ENCODE peak calls at places on chromosomes 3 and 15, in five cellular contexts. One of them, this sample, is unnamed.

GRCh38 chr3:11562277-11562881 is 81.3 kb downstream of the VGLL4 start:
- DNase-seq in astrocyte: no peak
- DNase-seq in tibial artery: no peak
- DNase-seq in hepatocyte: no peak
- DNase-seq in A549: no peak
- DNase-seq in this sample: no peak

GRCh38 chr3:70003119-70003518 is 3.6 kb downstream of the SAMMSON start:
- DNase-seq in astrocyte: no peak
- DNase-seq in tibial artery: no peak
- DNase-seq in hepatocyte: no peak
- DNase-seq in A549: no peak
- DNase-seq in this sample: no peak

GRCh38 chr15:76267077-76267476 is 44.2 kb downstream of the ETFA start:
- DNase-seq in astrocyte: no peak
- DNase-seq in tibial artery: no peak
- DNase-seq in hepatocyte: no peak
- DNase-seq in A549: no peak
- DNase-seq in this sample: no peak

GRCh38 chr3:180324791-180325190 is 277.2 kb upstream of the TTC14 start:
- DNase-seq in astrocyte: no peak
- DNase-seq in tibial artery: no peak
- DNase-seq in hepatocyte: no peak
- DNase-seq in A549: no peak
- DNase-seq in this sample: no peak

GRCh38 chr3:142209655-142210054 is 15.7 kb downstream of the GK5 start:
- DNase-seq in astrocyte: peak; percentile 79
- DNase-seq in tibial artery: peak; percentile 67
- DNase-seq in hepatocyte: peak; percentile 51
- DNase-seq in A549: no peak
- DNase-seq in this sample: no peak

GRCh38 chr15:64461577-64462162 is 1.3 kb downstream of the ZNF609 start:
- DNase-seq in astrocyte: peak; percentile 16
- DNase-seq in tibial artery: no peak
- DNase-seq in hepatocyte: peak; percentile 17
- DNase-seq in A549: peak; percentile 20
- DNase-seq in this sample: peak; percentile 7

GRCh38 chr3:65526656-65527055 is 512.1 kb downstream of the MAGI1 start:
- DNase-seq in astrocyte: no peak
- DNase-seq in tibial artery: no peak
- DNase-seq in hepatocyte: no peak
- DNase-seq in A549: no peak
- DNase-seq in this sample: no peak

GRCh38 chr15:45179221-45179985 is 8.4 kb downstream of the SHF start:
- DNase-seq in astrocyte: no peak
- DNase-seq in tibial artery: no peak
- DNase-seq in hepatocyte: no peak
- DNase-seq in A549: peak; percentile 43
- DNase-seq in this sample: peak; percentile 33

GRCh38 chr3:142724682-142725351 is 983 bp downstream of the TRPC1 start:
- DNase-seq in astrocyte: peak; percentile 6
- DNase-seq in tibial artery: peak; percentile 31
- DNase-seq in hepatocyte: peak; percentile 64
- DNase-seq in A549: peak; percentile 78
- DNase-seq in this sample: no peak

GRCh38 chr3:180018588-180018987 is 18.1 kb downstream of the PEX5L start:
- DNase-seq in astrocyte: no peak
- DNase-seq in tibial artery: no peak
- DNase-seq in hepatocyte: no peak
- DNase-seq in A549: peak; percentile 7
- DNase-seq in this sample: no peak

GRCh38 chr3:100140976-100141375 is 26.7 kb upstream of the FILIP1L start:
- DNase-seq in astrocyte: no peak
- DNase-seq in tibial artery: no peak
- DNase-seq in hepatocyte: no peak
- DNase-seq in A549: no peak
- DNase-seq in this sample: no peak

GRCh38 chr3:100710355-100711198 is 1.3 kb downstream of the TFG start:
- DNase-seq in astrocyte: peak; percentile 56
- DNase-seq in tibial artery: no peak
- DNase-seq in hepatocyte: peak; percentile 81
- DNase-seq in A549: peak; percentile 82
- DNase-seq in this sample: peak; percentile 28

GRCh38 chr3:101379695-101380376 is 59.5 kb upstream of the IMPG2 start:
- DNase-seq in astrocyte: no peak
- DNase-seq in tibial artery: no peak
- DNase-seq in hepatocyte: no peak
- DNase-seq in A549: no peak
- DNase-seq in this sample: no peak

GRCh38 chr3:112629425-112629824 is 11.5 kb downstream of the CCDC80 start:
- DNase-seq in astrocyte: peak; percentile 97
- DNase-seq in tibial artery: peak; percentile 81
- DNase-seq in hepatocyte: peak; percentile 74
- DNase-seq in A549: peak; percentile 70
- DNase-seq in this sample: no peak

GRCh38 chr3:192409838-192410683 is 317.3 kb downstream of the FGF12 start:
- DNase-seq in astrocyte: peak; percentile 43
- DNase-seq in tibial artery: no peak
- DNase-seq in hepatocyte: peak; percentile 18
- DNase-seq in A549: peak; percentile 45
- DNase-seq in this sample: no peak

GRCh38 chr3:9553021-9553948 is at the start of gene LHFPL4:
- DNase-seq in astrocyte: no peak
- DNase-seq in tibial artery: no peak
- DNase-seq in hepatocyte: no peak
- DNase-seq in A549: no peak
- DNase-seq in this sample: no peak

GRCh38 chr15:29774900-29775299 is 47.4 kb downstream of the TJP1 start:
- DNase-seq in astrocyte: peak; percentile 81
- DNase-seq in tibial artery: no peak
- DNase-seq in hepatocyte: no peak
- DNase-seq in A549: peak; percentile 87
- DNase-seq in this sample: no peak

GRCh38 chr15:29612096-29612495 is 210.2 kb downstream of the TJP1 start:
- DNase-seq in astrocyte: peak; percentile 85
- DNase-seq in tibial artery: no peak
- DNase-seq in hepatocyte: peak; percentile 30
- DNase-seq in A549: no peak
- DNase-seq in this sample: no peak

GRCh38 chr3:56776551-56776950 is 25.2 kb downstream of the ARHGEF3 start:
- DNase-seq in astrocyte: no peak
- DNase-seq in tibial artery: no peak
- DNase-seq in hepatocyte: no peak
- DNase-seq in A549: no peak
- DNase-seq in this sample: no peak

GRCh38 chr3:170222647-170223541 is 670 bp downstream of the PRKCI start:
- DNase-seq in astrocyte: no peak
- DNase-seq in tibial artery: peak; percentile 39
- DNase-seq in hepatocyte: peak; percentile 63
- DNase-seq in A549: peak; percentile 41
- DNase-seq in this sample: peak; percentile 63

GRCh38 chr3:147799601-147800000 is 390.4 kb downstream of the ZIC1 start:
- DNase-seq in astrocyte: no peak
- DNase-seq in tibial artery: no peak
- DNase-seq in hepatocyte: no peak
- DNase-seq in A549: no peak
- DNase-seq in this sample: no peak

GRCh38 chr3:97952280-97952679 is 20.0 kb downstream of the RIOX2 start:
- DNase-seq in astrocyte: no peak
- DNase-seq in tibial artery: peak; percentile 63
- DNase-seq in hepatocyte: no peak
- DNase-seq in A549: no peak
- DNase-seq in this sample: no peak

GRCh38 chr3:21484323-21485154 is 266.5 kb downstream of the ZNF385D start:
- DNase-seq in astrocyte: peak; percentile 55
- DNase-seq in tibial artery: peak; percentile 30
- DNase-seq in hepatocyte: peak; percentile 81
- DNase-seq in A549: peak; percentile 59
- DNase-seq in this sample: no peak

GRCh38 chr3:81758275-81758674 is 3.2 kb downstream of the GBE1 start:
- DNase-seq in astrocyte: peak; percentile 55
- DNase-seq in tibial artery: peak; percentile 63
- DNase-seq in hepatocyte: no peak
- DNase-seq in A549: no peak
- DNase-seq in this sample: no peak

GRCh38 chr3:71142440-71143161 is 440.9 kb downstream of the FOXP1 start:
- DNase-seq in astrocyte: no peak
- DNase-seq in tibial artery: no peak
- DNase-seq in hepatocyte: no peak
- DNase-seq in A549: peak; percentile 53
- DNase-seq in this sample: no peak

GRCh38 chr3:144636833-144637232 is 665.2 kb downstream of the DIPK2A start:
- DNase-seq in astrocyte: no peak
- DNase-seq in tibial artery: no peak
- DNase-seq in hepatocyte: peak; percentile 62
- DNase-seq in A549: peak; percentile 40
- DNase-seq in this sample: no peak

GRCh38 chr15:65969865-65970832 is 100.9 kb downstream of the RAB11A start:
- DNase-seq in astrocyte: no peak
- DNase-seq in tibial artery: no peak
- DNase-seq in hepatocyte: no peak
- DNase-seq in A549: no peak
- DNase-seq in this sample: no peak

GRCh38 chr3:58837863-58838255 is 171.3 kb upstream of the FAM3D start:
- DNase-seq in astrocyte: no peak
- DNase-seq in tibial artery: no peak
- DNase-seq in hepatocyte: no peak
- DNase-seq in A549: no peak
- DNase-seq in this sample: no peak

GRCh38 chr3:143002083-143002712 is 828 bp downstream of the U2SURP start:
- DNase-seq in astrocyte: peak; percentile 10
- DNase-seq in tibial artery: no peak
- DNase-seq in hepatocyte: peak; percentile 31
- DNase-seq in A549: peak; percentile 49
- DNase-seq in this sample: no peak

GRCh38 chr15:74272812-74273211 is 36.7 kb downstream of the CCDC33 start:
- DNase-seq in astrocyte: no peak
- DNase-seq in tibial artery: no peak
- DNase-seq in hepatocyte: no peak
- DNase-seq in A549: no peak
- DNase-seq in this sample: no peak

GRCh38 chr3:178434206-178434805 is 101.9 kb upstream of the KCNMB2 start:
- DNase-seq in astrocyte: no peak
- DNase-seq in tibial artery: no peak
- DNase-seq in hepatocyte: no peak
- DNase-seq in A549: peak; percentile 1
- DNase-seq in this sample: no peak

GRCh38 chr3:186021673-186022362 is 84.0 kb upstream of the TRA2B start:
- DNase-seq in astrocyte: peak; percentile 93
- DNase-seq in tibial artery: peak; percentile 34
- DNase-seq in hepatocyte: peak; percentile 50
- DNase-seq in A549: peak; percentile 8
- DNase-seq in this sample: no peak

DNA sequence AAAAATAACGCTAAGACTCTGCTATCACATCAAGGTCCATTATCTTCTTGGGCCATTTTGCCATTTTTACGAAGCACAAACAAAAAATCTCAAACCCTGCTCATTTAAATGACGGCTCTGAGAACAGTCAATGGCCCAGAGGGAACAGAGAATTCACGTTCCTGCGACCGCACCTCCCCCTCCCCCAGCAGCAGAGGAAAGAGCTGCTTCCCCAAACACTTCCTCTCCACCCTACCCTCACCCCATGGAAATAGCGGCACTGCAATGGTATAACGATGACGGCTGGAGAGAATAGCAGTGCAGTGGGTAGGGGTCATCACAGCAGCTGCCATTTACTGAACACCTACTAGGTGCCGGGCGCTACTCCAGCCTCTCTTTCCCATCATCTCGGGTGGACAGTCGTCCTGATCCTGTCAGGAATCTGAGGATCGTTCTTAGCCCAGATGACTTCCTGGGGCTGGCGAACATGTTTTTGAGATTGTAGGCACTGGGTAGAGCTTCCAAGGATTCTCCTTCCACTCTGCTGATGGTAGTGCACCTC is 113.3 kb downstream of the IQSEC1 start:
- DNase-seq in astrocyte: no peak
- DNase-seq in tibial artery: no peak
- DNase-seq in hepatocyte: no peak
- DNase-seq in A549: no peak
- DNase-seq in this sample: no peak
- H3K27ac ChIP-seq in astrocyte: no peak overlapping the region
- H3K27ac ChIP-seq in tibial artery: peak overlapping the region; percentile 89
- H3K27ac ChIP-seq in hepatocyte: no peak overlapping the region
- H3K27ac ChIP-seq in A549: no peak overlapping the region
- H3K27ac ChIP-seq in this sample: no peak overlapping the region

GRCh38 chr3:18011387-18011786 is 269.0 kb upstream of the TBC1D5 start:
- DNase-seq in astrocyte: no peak
- DNase-seq in tibial artery: no peak
- DNase-seq in hepatocyte: no peak
- DNase-seq in A549: no peak
- DNase-seq in this sample: no peak
- H3K4me1 ChIP-seq in astrocyte: no peaks in the 10 kb centered on the region
- H3K4me1 ChIP-seq in tibial artery: no peaks in the 10 kb centered on the region
- H3K4me1 ChIP-seq in hepatocyte: no peaks in the 10 kb centered on the region
- H3K4me1 ChIP-seq in A549: no peaks in the 10 kb centered on the region
- H3K4me1 ChIP-seq in this sample: no peaks in the 10 kb centered on the region

GRCh38 chr3:45687828-45688193 is 1.4 kb upstream of the SACM1L start:
- DNase-seq in astrocyte: no peak
- DNase-seq in tibial artery: no peak
- DNase-seq in hepatocyte: no peak
- DNase-seq in A549: no peak
- DNase-seq in this sample: no peak
- H3K4me3 ChIP-seq in astrocyte: peak overlapping the region; percentile 84
- H3K4me3 ChIP-seq in tibial artery: peak overlapping the region; percentile 81
- H3K4me3 ChIP-seq in hepatocyte: peak overlapping the region; percentile 16
- H3K4me3 ChIP-seq in A549: peak overlapping the region; percentile 62
- H3K4me3 ChIP-seq in this sample: peak overlapping the region; percentile 95

GRCh38 chr3:107794664-107795443 is 272.1 kb downstream of the BBX start:
- DNase-seq in astrocyte: no peak
- DNase-seq in tibial artery: peak; percentile 63
- DNase-seq in hepatocyte: no peak
- DNase-seq in A549: peak; percentile 2
- DNase-seq in this sample: no peak

GRCh38 chr3:107798381-107798780 is 275.6 kb downstream of the BBX start:
- DNase-seq in astrocyte: peak; percentile 80
- DNase-seq in tibial artery: no peak
- DNase-seq in hepatocyte: no peak
- DNase-seq in A549: no peak
- DNase-seq in this sample: no peak

GRCh38 chr3:107796786-107797185 is 274.0 kb downstream of the BBX start:
- DNase-seq in astrocyte: peak; percentile 95
- DNase-seq in tibial artery: no peak
- DNase-seq in hepatocyte: peak; percentile 36
- DNase-seq in A549: no peak
- DNase-seq in this sample: no peak

GRCh38 chr3:107795514-107796094 is 272.8 kb downstream of the BBX start:
- DNase-seq in astrocyte: no peak
- DNase-seq in tibial artery: no peak
- DNase-seq in hepatocyte: no peak
- DNase-seq in A549: no peak
- DNase-seq in this sample: no peak

DNA sequence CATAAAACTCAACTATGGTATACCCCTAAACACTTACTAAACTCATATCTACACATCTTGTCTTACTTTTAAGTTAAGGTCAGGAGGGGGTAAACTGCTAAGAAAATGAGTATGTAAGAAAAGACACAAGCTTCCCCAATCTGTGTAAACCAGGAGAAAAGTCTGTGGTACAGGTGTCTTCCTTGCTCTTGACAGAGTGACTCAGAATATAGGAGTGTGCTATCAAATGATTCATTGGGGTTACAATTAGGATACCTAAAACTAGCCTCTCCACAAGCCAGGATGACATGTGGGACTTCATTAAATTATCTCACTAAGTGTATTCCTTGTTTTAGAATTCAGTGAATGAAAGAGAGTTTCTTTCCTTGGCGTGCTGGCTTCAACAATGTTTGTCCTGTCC is 274.8 kb downstream of the BBX start:
- DNase-seq in astrocyte: peak; percentile 36
- DNase-seq in tibial artery: no peak
- DNase-seq in hepatocyte: no peak
- DNase-seq in A549: no peak
- DNase-seq in this sample: no peak
- H3K27ac ChIP-seq in astrocyte: no peak overlapping the region
- H3K27ac ChIP-seq in tibial artery: peak overlapping the region; percentile 49
- H3K27ac ChIP-seq in hepatocyte: no peak overlapping the region
- H3K27ac ChIP-seq in A549: no peak overlapping the region
- H3K27ac ChIP-seq in this sample: no peak overlapping the region

This sample was measured in CD8-positive, alpha-beta memory T cell.